ENCODE peak calls at places on chromosomes 3 and 15, in seven cellular contexts. L is neural crest cell, M is choroid plexus epithelial cell, A is GM10248, P is uterus, K is astrocyte of the spinal cord, C is cardiac fibroblast. Z is an unnamed sample.

GRCh38 chr15:31083394-31083790 is 18.1 kb downstream of the TRPM1 start:
- DNase-seq in L (no peak), M (no peak), A (no peak), P (no peak), K (no peak), C (no peak), Z (no peak)

GRCh38 chr3:20480771-20481170 is 294.8 kb upstream of the SGO1 start:
- DNase-seq in L (no peak), M (peak), A (no peak), P (no peak), K (peak), C (peak), Z (peak)

GRCh38 chr15:63482874-63483323 is 21.5 kb upstream of the USP3 start:
- DNase-seq in L (no peak), M (peak), A (no peak), P (no peak), K (no peak), C (no peak), Z (no peak)

GRCh38 chr15:60972301-60972700 is 256.8 kb downstream of the RORA start:
- DNase-seq in L (no peak), M (peak), A (no peak), P (no peak), K (peak), C (peak), Z (peak)

GRCh38 chr3:126582286-126582685 is 23.6 kb upstream of the C3orf22 start:
- DNase-seq in L (no peak), M (no peak), A (no peak), P (no peak), K (no peak), C (no peak), Z (no peak)

GRCh38 chr15:44633603-44634002 is 29.9 kb downstream of the SPG11 start:
- DNase-seq in L (no peak), M (peak), A (no peak), P (no peak), K (peak), C (peak), Z (peak)

GRCh38 chr15:31311735-31312134 is 14.9 kb upstream of the KLF13 start:
- DNase-seq in L (no peak), M (no peak), A (no peak), P (no peak), K (no peak), C (no peak), Z (no peak)

GRCh38 chr15:75625542-75626347 is at the start of gene SNUPN:
- DNase-seq in L (peak), M (peak), A (peak), P (peak), K (peak), C (peak), Z (peak)

GRCh38 chr15:42140383-42141070 is 15.9 kb downstream of the PLA2G4F start:
- DNase-seq in L (no peak), M (no peak), A (no peak), P (no peak), K (no peak), C (no peak), Z (no peak)

GRCh38 chr3:38984110-38984509 is 67.6 kb downstream of the SCN11A start:
- DNase-seq in L (no peak), M (no peak), A (no peak), P (no peak), K (no peak), C (no peak), Z (no peak)

GRCh38 chr15:64673866-64674265 is 101.5 kb downstream of the RBPMS2 start:
- DNase-seq in L (no peak), M (no peak), A (no peak), P (no peak), K (no peak), C (no peak), Z (no peak)

GRCh38 chr3:131883711-131884407 is 151.0 kb downstream of the CPNE4 start:
- DNase-seq in L (no peak), M (no peak), A (no peak), P (no peak), K (no peak), C (no peak), Z (no peak)

GRCh38 chr3:52249683-52250082 is 4.1 kb downstream of the PPM1M start:
- DNase-seq in L (no peak), M (no peak), A (no peak), P (no peak), K (no peak), C (no peak), Z (no peak)

GRCh38 chr3:188133646-188134045 is 20.3 kb upstream of the LPP start:
- DNase-seq in L (no peak), M (peak), A (no peak), P (no peak), K (peak), C (peak), Z (peak)

DNA sequence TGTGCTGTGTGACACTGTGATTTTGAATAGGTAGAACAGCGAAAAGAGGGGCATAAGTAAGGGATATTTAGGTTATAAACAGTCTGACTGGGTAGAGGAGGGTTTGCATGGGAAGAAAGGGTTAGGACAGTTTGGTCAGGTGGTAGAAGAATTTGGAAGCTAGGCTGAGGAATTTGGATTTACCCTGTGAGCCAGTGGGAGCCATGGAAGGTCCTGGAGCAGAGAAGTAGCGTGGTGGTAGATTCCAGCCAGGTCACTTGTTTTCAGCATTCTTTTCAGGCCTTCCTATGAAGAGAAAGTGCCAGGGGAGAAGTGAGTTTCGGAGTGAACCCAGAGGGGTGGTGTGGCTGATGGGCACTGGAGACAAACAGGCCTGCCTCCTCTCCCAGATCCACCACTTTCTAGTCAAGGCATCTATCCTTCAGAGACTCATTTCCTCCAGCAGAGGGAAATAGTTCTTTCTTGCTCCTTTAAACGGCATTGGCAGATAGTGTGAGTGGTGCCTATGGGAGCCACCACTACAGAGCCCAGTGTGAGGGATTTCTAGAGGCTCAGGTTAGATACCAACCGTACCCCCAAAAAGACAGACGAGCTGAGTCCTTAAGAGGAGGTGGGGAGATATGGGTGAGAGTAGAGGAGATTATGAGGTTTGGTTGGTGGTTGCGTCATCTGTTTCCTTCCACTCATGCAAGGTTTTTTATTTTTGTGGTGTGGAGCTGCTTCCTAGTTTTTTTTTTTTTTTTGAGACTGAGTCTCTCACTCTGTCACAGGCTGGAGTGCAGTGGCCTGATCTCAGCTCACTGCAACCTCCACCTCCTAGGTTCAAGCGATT is 21.2 kb downstream of the PXK start:
- DNase-seq in L (no peak), M (peak), A (no peak), P (no peak), K (no peak), C (peak), Z (no peak)
- TF ChIP-seq CTCF in L (no peak), M (peak), A (no peak), P (no peak), K (no peak), C (no peak), Z (peak)

GRCh38 chr15:58083526-58083925 is 18.0 kb upstream of the ALDH1A2 start:
- DNase-seq in L (no peak), M (no peak), A (no peak), P (no peak), K (no peak), C (no peak), Z (no peak)

GRCh38 chr15:58081891-58082290 is 16.4 kb upstream of the ALDH1A2 start:
- DNase-seq in L (no peak), M (no peak), A (no peak), P (no peak), K (no peak), C (no peak), Z (no peak)

GRCh38 chr15:58086479-58086878 is 21.0 kb upstream of the ALDH1A2 start:
- DNase-seq in L (no peak), M (peak), A (no peak), P (no peak), K (peak), C (peak), Z (no peak)

DNA sequence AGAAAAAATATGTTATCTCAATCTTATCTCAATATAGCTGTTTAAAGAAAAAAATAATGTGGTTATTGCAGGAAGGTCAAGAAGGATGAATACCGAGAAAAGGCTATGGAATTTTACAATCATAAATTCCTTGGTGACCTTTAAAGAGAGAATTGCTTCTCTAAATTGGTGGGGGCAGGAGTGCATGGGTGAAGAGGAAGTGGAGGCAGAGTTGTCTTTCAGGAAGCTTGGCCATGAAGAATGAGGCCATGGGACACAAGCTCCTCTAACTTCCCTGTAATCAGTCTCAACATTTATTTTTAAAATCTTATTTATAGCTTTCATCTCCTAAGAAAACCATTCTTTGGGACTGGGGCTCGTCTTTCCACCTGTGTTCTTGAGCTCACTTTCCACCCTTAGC is 22.4 kb upstream of the ALDH1A2 start:
- DNase-seq in L (no peak), M (no peak), A (no peak), P (no peak), K (no peak), C (no peak), Z (no peak)
- TF ChIP-seq CTCF in L (no peak), M (no peak), A (no peak), P (no peak), K (no peak), C (no peak), Z (no peak)

DNA sequence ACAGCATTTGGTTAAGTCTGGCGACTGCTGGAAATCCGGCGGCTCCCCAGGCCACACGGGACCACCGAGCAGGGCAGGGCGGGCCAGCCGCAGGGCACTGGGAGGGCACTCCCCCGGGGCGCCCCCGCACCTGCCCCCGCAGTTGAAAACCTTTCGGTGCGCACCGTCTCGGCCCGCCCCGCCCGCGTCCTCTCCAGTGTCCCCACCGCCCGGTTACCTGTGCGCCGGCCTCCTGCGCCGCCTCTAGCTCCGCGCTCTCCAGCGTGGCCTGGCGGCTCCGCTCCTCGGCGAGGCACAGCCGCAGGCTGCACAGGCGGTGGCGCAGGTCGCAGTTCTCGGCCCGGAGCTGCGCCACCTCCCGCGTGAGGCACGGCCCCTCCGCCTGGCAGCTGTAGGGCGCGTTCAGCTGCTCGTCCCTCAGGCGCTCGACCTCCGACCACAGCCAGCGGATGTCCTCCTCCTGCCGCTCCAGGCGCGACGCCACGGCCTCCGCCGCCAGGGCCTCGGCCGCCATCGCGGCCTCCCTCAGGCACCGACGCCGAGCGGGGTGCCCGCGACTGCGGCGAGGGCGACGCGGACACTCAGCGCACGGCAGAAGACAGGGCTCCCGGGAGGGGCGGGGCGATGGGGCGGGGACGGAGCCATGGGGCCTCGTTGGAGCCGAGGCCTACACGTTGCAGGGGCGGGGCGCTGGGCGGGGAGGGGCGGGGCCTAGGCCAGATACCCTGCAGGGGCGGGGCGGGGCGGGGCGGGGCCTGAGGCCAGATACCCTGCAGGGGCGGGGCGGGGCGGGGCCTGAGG is at the start of gene TARS3:
- DNase-seq in L (peak), M (peak), A (peak), P (peak), K (peak), C (peak), Z (peak)
- TF ChIP-seq CTCF in L (peak), M (no peak), A (peak), P (peak), K (no peak), C (peak), Z (no peak)

DNA sequence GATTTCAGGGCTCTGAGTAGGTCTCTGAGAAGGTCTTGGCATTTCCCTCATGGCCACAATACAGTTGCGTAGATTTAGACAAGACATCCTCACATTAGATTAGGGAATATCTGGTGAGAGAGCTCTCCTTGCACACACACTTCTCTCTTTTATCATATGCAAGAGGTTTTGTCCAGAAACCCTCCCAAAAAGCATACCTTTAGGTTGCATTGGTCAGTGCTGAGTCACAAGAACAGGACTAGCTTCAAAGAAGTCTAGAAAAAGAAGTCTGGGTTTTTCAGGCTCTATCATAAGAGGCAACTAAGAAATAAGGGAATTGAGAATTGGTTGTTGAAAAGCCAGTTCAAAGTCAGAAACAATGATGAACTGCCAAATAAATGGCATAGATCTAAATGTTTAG is 40.1 kb upstream of the MITF start:
- DNase-seq in L (no peak), M (peak), A (no peak), P (no peak), K (no peak), C (peak), Z (no peak)
- TF ChIP-seq CTCF in L (no peak), M (no peak), A (no peak), P (no peak), K (no peak), C (no peak), Z (no peak)

GRCh38 chr3:15953841-15954240 is 156.1 kb upstream of the ANKRD28 start:
- DNase-seq in L (no peak), M (no peak), A (no peak), P (no peak), K (no peak), C (peak), Z (no peak)
- TF ChIP-seq CTCF in L (peak), M (peak), A (no peak), P (no peak), K (no peak), C (no peak), Z (peak)

GRCh38 chr3:150956376-150956775 is 16.2 kb downstream of the CLRN1 start:
- DNase-seq in L (no peak), M (peak), A (no peak), P (no peak), K (peak), C (peak), Z (peak)

GRCh38 chr3:150951923-150952322 is 20.6 kb downstream of the CLRN1 start:
- DNase-seq in L (no peak), M (no peak), A (no peak), P (no peak), K (no peak), C (no peak), Z (no peak)
- TF ChIP-seq CTCF in L (no peak), M (no peak), A (no peak), P (no peak), K (no peak), C (no peak), Z (no peak)

GRCh38 chr15:40470423-40471104 is at the start of gene CHST14:
- DNase-seq in L (peak), M (peak), A (peak), P (peak), K (peak), C (peak), Z (peak)
- TF ChIP-seq CTCF in L (no peak), M (no peak), A (no peak), P (peak), K (no peak), C (no peak), Z (no peak)

GRCh38 chr3:96779810-96780209 is 34.6 kb upstream of the EPHA6 start:
- DNase-seq in L (no peak), M (no peak), A (no peak), P (no peak), K (no peak), C (no peak), Z (no peak)
- TF ChIP-seq CTCF in L (peak), M (no peak), A (no peak), P (no peak), K (no peak), C (no peak), Z (no peak)

DNA sequence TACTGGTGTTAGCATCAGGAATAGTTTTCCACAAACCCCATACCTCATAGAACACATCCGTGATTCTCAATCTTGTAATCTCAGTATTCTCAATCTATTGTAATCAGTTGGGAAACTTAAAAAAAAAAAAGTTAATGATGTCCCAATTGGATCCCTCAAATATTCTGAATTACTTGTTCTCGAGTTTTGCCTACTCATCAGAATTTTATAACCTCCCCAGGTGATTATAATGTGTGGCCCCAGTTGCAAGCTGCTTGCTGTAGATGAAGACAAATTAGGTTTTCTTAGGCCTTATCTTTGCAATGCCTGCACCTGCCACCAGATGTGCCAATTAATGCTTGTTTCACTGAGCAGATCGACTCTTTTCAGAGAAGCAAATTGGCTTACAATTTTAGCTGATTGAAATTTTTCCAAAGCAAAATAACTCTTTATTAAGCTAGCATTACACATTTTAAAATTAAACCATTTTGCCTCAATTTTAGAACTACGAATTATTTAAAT is 19.0 kb upstream of the DIPK2A start:
- DNase-seq in L (no peak), M (no peak), A (no peak), P (no peak), K (no peak), C (no peak), Z (no peak)
- TF ChIP-seq CTCF in L (peak), M (peak), A (no peak), P (no peak), K (no peak), C (no peak), Z (no peak)

DNA sequence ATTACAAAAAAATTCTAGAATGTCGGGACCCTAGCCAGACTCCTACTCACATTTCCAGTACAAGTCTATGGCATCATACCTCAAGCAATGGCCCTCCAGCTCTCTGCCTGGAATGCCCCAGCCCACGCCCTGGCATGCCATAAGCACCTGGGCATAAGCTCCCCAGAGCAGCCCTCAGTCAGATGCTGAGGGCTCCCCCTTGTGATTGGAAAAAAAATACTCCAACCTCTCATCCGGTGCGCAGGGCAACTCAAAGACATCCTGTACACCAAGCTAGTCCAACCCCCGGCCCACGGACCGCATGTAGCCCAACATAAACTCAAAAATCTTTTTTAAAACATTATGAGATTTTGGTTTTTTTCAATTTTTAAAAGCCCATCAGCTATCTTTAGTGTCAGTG is 115.4 kb downstream of the NEK10 start:
- DNase-seq in L (peak), M (peak), A (peak), P (no peak), K (peak), C (peak), Z (peak)
- TF ChIP-seq CTCF in L (peak), M (peak), A (peak), P (no peak), K (peak), C (peak), Z (peak)